ENCODE peak calls at places on chromosomes 3 and 15, in five cellular contexts. I, N, D, W and U are unnamed samples.

GRCh38 chr15:77021803-77022381 is 27.0 kb downstream of the PSTPIP1 start:
- DNase-seq in N (no peak), I (no peak), W (no peak), D (no peak), U (no peak)

GRCh38 chr3:25582242-25582641 is 82.5 kb downstream of the TOP2B start:
- DNase-seq in D (peak), N (peak), I (peak), W (no peak), U (no peak)

GRCh38 chr3:179943097-179943880 is 93.4 kb downstream of the PEX5L start:
- DNase-seq in W (no peak), N (no peak), D (no peak), I (no peak), U (no peak)

GRCh38 chr3:12405432-12406272 is 78.6 kb upstream of the TSEN2 start:
- DNase-seq in N (peak), W (no peak), D (peak), I (peak), U (no peak)

GRCh38 chr3:128698211-128699011 is 27.6 kb upstream of the RAB7A start:
- DNase-seq in N (no peak), D (no peak), I (peak), W (no peak), U (peak)

GRCh38 chr3:43178891-43179366 is 73.0 kb upstream of the POMGNT2 start:
- DNase-seq in D (peak), W (no peak), I (peak), N (no peak), U (no peak)

GRCh38 chr3:152175576-152175883 is 93.2 kb upstream of the MBNL1 start:
- DNase-seq in W (no peak), N (no peak), D (no peak), I (peak), U (no peak)

GRCh38 chr3:166190360-166190759 is 353.1 kb upstream of the BCHE start:
- DNase-seq in D (no peak), I (peak), N (no peak), W (no peak), U (peak)

GRCh38 chr3:10333359-10333670 is 12.4 kb upstream of the SEC13 start:
- DNase-seq in N (no peak), I (no peak), W (no peak), D (no peak), U (no peak)

GRCh38 chr3:162390891-162391290 is 894.3 kb downstream of the OTOL1 start:
- DNase-seq in I (peak), D (no peak), N (no peak), W (no peak), U (no peak)
- TF ChIP-seq REST in I (no peak), D (no peak), N (no peak), W (no peak), U (no peak)

GRCh38 chr15:42157381-42157780 is 945 bp upstream of the PLA2G4F start:
- DNase-seq in N (no peak), D (no peak), W (no peak), I (no peak), U (no peak)

GRCh38 chr15:42157981-42158765 is 1.7 kb upstream of the PLA2G4F start:
- DNase-seq in D (no peak), N (peak), I (no peak), W (no peak), U (no peak)

GRCh38 chr15:42158941-42159340 is 2.5 kb upstream of the PLA2G4F start:
- DNase-seq in D (no peak), I (no peak), N (no peak), W (no peak), U (no peak)

GRCh38 chr15:42159381-42160015 is 3.1 kb upstream of the PLA2G4F start:
- DNase-seq in I (no peak), D (no peak), W (no peak), N (no peak), U (no peak)

DNA sequence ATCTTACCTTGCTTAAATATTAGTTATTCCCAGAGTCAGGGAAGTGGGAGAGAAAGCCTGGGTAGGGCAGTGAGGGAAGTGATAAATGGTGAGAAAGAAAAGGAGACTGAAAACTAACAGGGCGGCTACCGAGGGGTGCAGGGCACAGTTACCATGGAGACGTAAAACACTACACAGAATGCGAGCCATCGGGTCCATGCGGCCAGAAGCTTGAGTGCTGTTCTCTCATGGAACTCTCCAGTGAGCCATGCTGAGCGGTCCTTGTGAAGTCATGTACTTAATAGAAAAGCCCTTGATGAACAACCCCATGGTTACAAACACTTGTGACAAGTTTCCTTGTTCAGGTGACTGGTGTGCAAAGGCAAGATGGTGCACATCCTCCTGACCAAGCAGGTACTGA is 3.7 kb upstream of the PLA2G4F start:
- DNase-seq in D (no peak), W (no peak), N (no peak), I (no peak), U (no peak)
- H3K27ac ChIP-seq in D (no peak), W (no peak), N (no peak), I (no peak), U (no peak)

GRCh38 chr3:82001276-82001953 is 240.0 kb upstream of the GBE1 start:
- DNase-seq in W (no peak), N (no peak), I (no peak), D (no peak), U (no peak)
- TF ChIP-seq JUNB in W (peak), N (no peak), I (no peak), D (no peak), U (no peak)

GRCh38 chr15:52800852-52801747 is 11.0 kb upstream of the ONECUT1 start:
- DNase-seq in I (no peak), D (no peak), N (no peak), W (no peak), U (peak)
- TF ChIP-seq REST in I (no peak), D (no peak), N (no peak), W (no peak), U (no peak)

GRCh38 chr3:63231556-63231955 is 46.6 kb upstream of the SYNPR start:
- DNase-seq in D (no peak), N (no peak), W (no peak), I (no peak), U (no peak)
- H3K27ac ChIP-seq in D (no peak), N (no peak), W (no peak), I (no peak), U (no peak)

GRCh38 chr15:58346361-58346760 is 85.4 kb upstream of the LIPC start:
- DNase-seq in W (no peak), I (peak), D (no peak), N (no peak), U (peak)
- TF ChIP-seq JUNB in W (no peak), I (no peak), D (no peak), N (no peak), U (no peak)

GRCh38 chr15:67574981-67575632 is 32.6 kb downstream of the MAP2K5 start:
- DNase-seq in N (no peak), W (no peak), I (no peak), D (no peak), U (peak)
- TF ChIP-seq REST in N (no peak), W (no peak), I (no peak), D (no peak), U (no peak)

GRCh38 chr15:30921106-30921505 is 17.4 kb downstream of the FAN1 start:
- DNase-seq in D (no peak), I (no peak), W (no peak), N (no peak), U (no peak)

GRCh38 chr15:30923429-30923828 is 19.7 kb downstream of the FAN1 start:
- DNase-seq in D (no peak), W (no peak), N (no peak), I (no peak), U (no peak)

GRCh38 chr15:30921781-30922371 is 18.2 kb downstream of the FAN1 start:
- DNase-seq in I (no peak), D (no peak), W (no peak), N (no peak), U (peak)

GRCh38 chr15:30924353-30924752 is 20.6 kb downstream of the FAN1 start:
- DNase-seq in N (no peak), D (no peak), W (no peak), I (no peak), U (no peak)

DNA sequence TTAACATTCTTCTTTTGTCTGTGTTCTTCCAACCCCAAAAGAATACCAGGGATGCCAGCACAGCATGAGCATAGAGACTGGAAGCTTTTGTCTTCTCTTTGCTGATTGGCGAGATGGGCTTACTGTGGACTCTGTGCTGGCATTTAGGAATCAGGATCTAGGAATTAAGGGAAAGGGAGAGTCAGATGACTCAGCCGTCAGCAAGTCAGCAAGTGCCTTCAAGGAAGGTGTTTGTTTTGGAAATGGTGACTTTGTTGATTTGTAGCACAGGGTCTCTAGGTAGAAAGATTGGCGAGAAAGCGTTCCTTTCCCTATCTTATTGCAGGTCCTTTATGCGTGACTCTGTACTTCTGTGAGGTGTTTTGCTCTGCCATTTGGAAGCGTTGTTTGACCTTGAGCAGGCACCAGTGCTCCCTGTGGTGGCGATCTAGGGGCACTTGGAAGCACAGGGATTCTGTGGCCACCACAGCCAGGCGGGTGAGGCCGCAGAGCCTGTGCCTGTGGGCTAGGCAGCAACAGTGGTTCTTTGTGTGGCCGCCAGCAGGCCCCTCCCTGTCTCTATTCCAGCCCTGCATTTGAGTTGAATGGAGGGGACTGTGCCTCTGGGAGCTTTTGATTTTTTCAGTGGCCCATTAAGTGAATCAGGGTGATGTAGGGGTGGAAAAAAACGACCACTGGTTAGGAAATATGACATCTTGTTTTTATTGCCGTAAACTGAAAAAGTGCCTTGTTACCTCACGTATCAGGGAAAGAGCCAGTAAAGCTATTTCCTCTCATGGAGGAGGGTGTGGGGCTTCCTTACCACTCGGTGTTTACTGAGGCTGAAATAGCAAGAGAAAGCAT is 19.0 kb downstream of the FAN1 start:
- DNase-seq in I (peak), D (peak), N (no peak), W (no peak), U (peak)
- H3K27ac ChIP-seq in I (no peak), D (no peak), N (no peak), W (no peak), U (peak)

GRCh38 chr3:3038201-3038991 is 71.8 kb downstream of the IL5RA start:
- DNase-seq in D (no peak), N (no peak), W (peak), I (no peak), U (peak)
- TF ChIP-seq JUNB in D (no peak), N (no peak), W (no peak), I (no peak), U (no peak)